ENCODE peak calls at places on chromosomes 13 and 19, in four cellular contexts. O is AG04450, L is uterus, F is cardiac muscle cell. B is an unnamed sample.

GRCh38 chr19:18503971-18504885 is 17.6 kb downstream of the ELL start:
- DNase-seq in L (no peak), O (no peak), F (no peak), B (no peak)

GRCh38 chr13:88000239-88000638 is 329.1 kb downstream of the SLITRK5 start:
- DNase-seq in F (no peak), O (no peak), L (no peak), B (no peak)

GRCh38 chr13:110771194-110771593 is 57.7 kb downstream of the ING1 start:
- DNase-seq in O (no peak), L (no peak), F (no peak), B (no peak)

GRCh38 chr19:54429545-54430227 is 14.4 kb downstream of the TTYH1 start:
- DNase-seq in O (no peak), L (no peak), F (no peak), B (no peak)

GRCh38 chr13:68050746-68051145 is 820.6 kb upstream of the PCDH9 start:
- DNase-seq in O (no peak), F (no peak), L (no peak), B (no peak)

GRCh38 chr19:53131085-53131484 is 1.6 kb downstream of the ZNF415 start:
- DNase-seq in O (no peak), F (no peak), L (no peak), B (no peak)

GRCh38 chr19:4152241-4152998 is 1.0 kb upstream of the CREB3L3 start:
- DNase-seq in F (no peak), L (no peak), O (no peak), B (no peak)

GRCh38 chr13:79245937-79246574 is 160.0 kb downstream of the RBM26 start:
- DNase-seq in L (no peak), F (no peak), O (no peak), B (no peak)

GRCh38 chr19:18644144-18645034 is 7.6 kb downstream of the KLHL26 start:
- DNase-seq in L (no peak), O (no peak), F (no peak), B (no peak)

GRCh38 chr19:30060872-30061556 is 119.0 kb downstream of the URI1 start:
- DNase-seq in L (no peak), O (no peak), F (no peak), B (no peak)

GRCh38 chr19:36950335-36951119 is 34.4 kb downstream of the ZNF568 start:
- DNase-seq in F (no peak), L (no peak), O (no peak), B (no peak)

GRCh38 chr19:40467007-40467565 is 285 bp downstream of the SPTBN4 start:
- DNase-seq in O (no peak), F (peak), L (no peak), B (no peak)

GRCh38 chr19:23949611-23950010 is 34.9 kb downstream of the ZNF726 start:
- DNase-seq in F (no peak), O (no peak), L (no peak), B (no peak)

GRCh38 chr19:47255947-47256687 is at the start of gene CCDC9:
- DNase-seq in O (peak), L (peak), F (peak), B (peak)

GRCh38 chr13:36431204-36432105 is 840 bp upstream of the CCNA1 start:
- DNase-seq in F (peak), L (peak), O (no peak), B (no peak)

GRCh38 chr13:73216381-73216831 is 157.6 kb downstream of the KLF5 start:
- DNase-seq in L (no peak), F (no peak), O (no peak), B (no peak)

GRCh38 chr19:18194554-18195238 is 1.7 kb downstream of the MPV17L2 start:
- DNase-seq in O (no peak), L (peak), F (peak), B (no peak)

GRCh38 chr19:40718774-40719391 is 2.0 kb downstream of the ITPKC start:
- DNase-seq in L (peak), O (no peak), F (peak), B (no peak)

GRCh38 chr19:41175825-41176734 is 16.9 kb upstream of the CYP2S1 start:
- DNase-seq in L (no peak), O (peak), F (peak), B (peak)

GRCh38 chr13:96533408-96533807 is 443.5 kb downstream of the HS6ST3 start:
- DNase-seq in O (no peak), L (no peak), F (no peak), B (no peak)

GRCh38 chr13:103039183-103039582 is 27.0 kb downstream of the SLC10A2 start:
- DNase-seq in L (no peak), F (no peak), O (no peak), B (no peak)

GRCh38 chr19:44717603-44718002 is 18.7 kb downstream of the CEACAM16 start:
- DNase-seq in O (no peak), F (no peak), L (no peak), B (no peak)

GRCh38 chr19:44720945-44721344 is 22.0 kb downstream of the CEACAM16 start:
- DNase-seq in L (no peak), O (no peak), F (no peak), B (no peak)

GRCh38 chr19:44719262-44719701 is 20.3 kb downstream of the CEACAM16 start:
- DNase-seq in L (no peak), O (no peak), F (no peak), B (no peak)

GRCh38 chr19:44722131-44723121 is 23.5 kb downstream of the CEACAM16 start:
- DNase-seq in F (no peak), O (no peak), L (no peak), B (no peak)

GRCh38 chr19:44718441-44719261 is 19.7 kb downstream of the CEACAM16 start:
- DNase-seq in F (peak), L (peak), O (peak), B (no peak)
- H3K4me3 ChIP-seq in F (peak), L (no peak), O (no peak), B (no peak)

DNA sequence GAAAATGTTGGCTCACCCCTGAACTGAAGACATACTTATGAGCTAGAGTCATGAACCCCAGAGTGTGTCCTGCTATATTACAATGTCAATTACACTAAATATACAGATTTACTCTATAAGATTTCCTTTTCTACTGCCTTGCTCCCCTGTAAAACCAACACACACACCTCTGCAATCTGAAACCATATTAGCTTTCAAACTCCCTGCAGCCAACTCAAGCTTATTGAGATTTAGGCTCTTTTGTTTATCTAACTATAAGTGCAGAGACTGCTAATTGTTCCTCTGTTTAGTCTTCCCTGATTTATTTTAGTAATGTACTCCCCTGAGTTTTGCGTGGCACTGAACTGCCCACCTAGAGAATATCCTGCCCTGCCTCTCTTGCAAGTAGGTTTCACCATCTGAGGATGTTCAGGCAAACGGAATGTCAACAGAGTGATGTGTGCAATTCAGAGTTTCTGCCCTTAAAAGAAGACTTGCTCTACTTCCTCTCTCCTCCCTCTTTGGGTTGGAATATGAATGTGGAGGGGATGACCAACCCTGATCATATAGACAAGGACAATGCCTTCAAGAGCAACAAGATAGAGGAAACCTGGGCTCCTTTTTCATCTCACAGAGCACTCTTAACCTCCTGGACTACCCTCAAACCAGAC is 22.3 kb downstream of the FAM216B start:
- DNase-seq in F (no peak), O (no peak), L (no peak), B (no peak)
- H3K27ac ChIP-seq in F (no peak), O (no peak), L (no peak), B (no peak)

DNA sequence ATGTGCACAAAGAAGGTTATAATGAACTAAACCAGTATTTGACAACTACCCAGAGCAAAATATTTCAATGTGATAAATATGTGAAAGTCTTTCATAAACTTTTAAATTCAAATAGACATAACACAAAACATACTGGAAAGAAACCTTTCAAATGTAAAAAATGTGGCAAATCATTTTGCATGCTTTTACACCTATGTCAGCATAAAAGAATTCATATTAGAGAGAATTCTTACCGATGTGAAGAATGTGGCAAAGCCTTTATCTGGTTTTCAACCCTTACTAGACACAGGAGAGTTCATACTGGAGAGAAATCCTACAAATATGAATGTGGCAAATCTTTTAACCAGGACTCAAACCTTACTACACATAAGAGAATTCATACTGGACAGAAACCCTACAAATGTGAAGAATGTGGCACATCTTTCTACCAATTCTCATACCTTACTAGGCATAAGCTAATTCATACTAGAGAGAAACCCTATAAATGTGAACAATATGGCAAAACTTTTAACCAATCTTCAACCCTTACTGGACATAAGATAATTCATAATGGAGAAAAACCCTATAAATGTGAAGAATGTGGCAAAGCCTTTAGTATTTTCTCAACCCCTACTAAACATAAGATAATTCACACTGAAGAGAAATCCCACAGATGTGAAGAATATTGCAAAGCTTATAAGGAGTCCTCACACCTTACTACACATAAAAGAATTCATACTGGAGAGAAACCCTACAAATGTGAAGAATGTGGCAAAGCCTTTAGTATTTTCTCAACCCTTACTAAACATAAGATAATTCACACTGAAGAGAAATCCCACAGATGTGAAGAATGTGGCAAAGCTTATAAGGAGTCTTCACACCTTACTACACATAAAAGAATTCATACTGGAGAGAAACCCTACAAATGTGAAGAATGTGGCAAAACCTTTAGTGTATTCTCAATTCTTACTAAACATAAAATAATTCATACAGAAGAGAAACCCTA is 26.4 kb downstream of the ZNF493 start:
- DNase-seq in F (no peak), L (no peak), O (no peak), B (no peak)
- H3K4me3 ChIP-seq in F (no peak), L (no peak), O (no peak), B (no peak)

GRCh38 chr13:113296842-113297369 is at the start of gene LAMP1:
- DNase-seq in L (peak), F (peak), O (peak), B (peak)

GRCh38 chr13:113291997-113292862 is 4.8 kb upstream of the LAMP1 start:
- DNase-seq in L (peak), O (no peak), F (peak), B (peak)

GRCh38 chr13:113298001-113298945 is 1.2 kb downstream of the LAMP1 start:
- DNase-seq in F (no peak), O (no peak), L (no peak), B (no peak)

GRCh38 chr13:113299951-113300350 is 2.9 kb downstream of the LAMP1 start:
- DNase-seq in F (no peak), O (no peak), L (no peak), B (no peak)

GRCh38 chr13:113297370-113297871 is 382 bp downstream of the LAMP1 start:
- DNase-seq in F (no peak), L (no peak), O (no peak), B (peak)
- H3K27ac ChIP-seq in F (peak), L (peak), O (peak), B (peak)

GRCh38 chr19:11421607-11422098 is 2.5 kb upstream of the RGL3 start:
- DNase-seq in O (no peak), L (no peak), F (peak), B (no peak)
- H3K4me3 ChIP-seq in O (no peak), L (no peak), F (no peak), B (peak)

GRCh38 chr13:105346141-105346766 is 1189.2 kb downstream of the EFNB2 start:
- DNase-seq in F (no peak), O (peak), L (no peak), B (no peak)
- H3K27ac ChIP-seq in F (no peak), O (peak), L (no peak), B (no peak)

GRCh38 chr13:41008349-41008980 is 10.7 kb downstream of the ELF1 start:
- DNase-seq in O (peak), L (no peak), F (no peak), B (no peak)
- H3K4me3 ChIP-seq in O (no peak), L (no peak), F (no peak), B (peak)

B was measured in CD4-positive, alpha-beta memory T cell.